ENCODE peak calls at places on chromosome 9, in six cellular contexts. V is activated effector memory CD4-positive, alpha-beta T cell treated with Interleukin-2 at 50 U/mL for 16 hours; B is left ventricle myocardium superior; Z is type B pancreatic cell; M is posterior vena cava; T is GM10248. H is an unnamed sample.

GRCh38 chr9:83186354-83186753 is 123.4 kb upstream of the RASEF start:
- DNase-seq in V (no peak), B (no peak), Z (no peak), M (no peak), T (no peak), H (no peak)

GRCh38 chr9:15293084-15293483 is 13.9 kb downstream of the TTC39B start:
- DNase-seq in V (no peak), B (no peak), Z (no peak), M (no peak), T (no peak), H (no peak)

GRCh38 chr9:20945269-20945668 is 86.2 kb downstream of the HACD4 start:
- DNase-seq in V (no peak), B (no peak), Z (no peak), M (no peak), T (no peak), H (no peak)

GRCh38 chr9:114803459-114803858 is 2.4 kb downstream of the TNFSF15 start:
- DNase-seq in V (no peak), B (no peak), Z (no peak), M (no peak), T (no peak), H (no peak)

GRCh38 chr9:109253637-109254284 is 67.1 kb downstream of the EPB41L4B start:
- DNase-seq in V (no peak), B (no peak), Z (no peak), M (no peak), T (no peak), H (no peak)

GRCh38 chr9:37798677-37799076 is 1.9 kb upstream of the DCAF10 start:
- DNase-seq in V (no peak), B (no peak), Z (no peak), M (no peak), T (no peak), H (no peak)

GRCh38 chr9:101350285-101350684 is 34.5 kb downstream of the BAAT start:
- DNase-seq in V (no peak), B (no peak), Z (no peak), M (no peak), T (no peak), H (no peak)

GRCh38 chr9:22097712-22098111 is 88.6 kb upstream of the CDKN2B start:
- DNase-seq in V (no peak), B (no peak), Z (no peak), M (no peak), T (no peak), H (peak)